ENCODE peak calls at places on chromosomes 1 and 21, in ten cellular contexts. Y, O, K, W, Q, L, C, U, E and S are unnamed samples.

GRCh38 chr1:181117648-181118449 is 29.3 kb downstream of the IER5 start:
- DNase-seq in Y (peak; percentile 59), O (no peak), K (peak; percentile 26), W (no peak), Q (no peak), L (no peak), C (no peak), U (no peak), E (no peak), S (no peak)

GRCh38 chr1:97093742-97094141 is 372.2 kb downstream of the PTBP2 start:
- DNase-seq in Y (no peak), O (no peak), K (no peak), W (no peak), Q (no peak), L (no peak), C (no peak), U (no peak), E (no peak), S (no peak)

GRCh38 chr21:32921632-32922230 is 104.0 kb upstream of the OLIG2 start:
- DNase-seq in Y (peak; percentile 50), O (peak; percentile 36), K (no peak), W (no peak), Q (peak; percentile 18), L (no peak), C (no peak), U (no peak), E (peak; percentile 48), S (peak; percentile 10)

GRCh38 chr21:28100366-28100765 is 892.3 kb downstream of the LTN1 start:
- DNase-seq in Y (no peak), O (no peak), K (no peak), W (no peak), Q (no peak), L (no peak), C (no peak), U (no peak), E (no peak), S (no peak)

GRCh38 chr1:236502972-236503639 is 20.7 kb upstream of the LGALS8 start:
- DNase-seq in Y (peak; percentile 85), O (no peak), K (no peak), W (no peak), Q (no peak), L (no peak), C (peak; percentile 84), U (peak; percentile 24), E (peak; percentile 80), S (peak; percentile 65)

GRCh38 chr1:115838805-115839705 is 1.9 kb downstream of the NHLH2 start:
- DNase-seq in Y (peak; percentile 67), O (no peak), K (peak; percentile 27), W (no peak), Q (no peak), L (no peak), C (no peak), U (no peak), E (peak; percentile 43), S (no peak)

GRCh38 chr1:184112176-184112948 is 60.8 kb downstream of the TSEN15 start:
- DNase-seq in Y (no peak), O (no peak), K (no peak), W (no peak), Q (no peak), L (no peak), C (no peak), U (no peak), E (no peak), S (no peak)

GRCh38 chr1:50976890-50977574 is 7.0 kb downstream of the CDKN2C start:
- DNase-seq in Y (peak; percentile 48), O (no peak), K (peak; percentile 76), W (no peak), Q (no peak), L (peak; percentile 58), C (no peak), U (no peak), E (peak; percentile 73), S (no peak)